ENCODE peak calls at places on chromosome 16, in six cellular contexts. One of them, this sample, is unnamed.
A peak's percentile ranks its signal among the peaks of the same experiment; 100 is the strongest.

GRCh38 chr16:50386139-50386538 is 17.4 kb upstream of the BRD7 start:
- DNase-seq in CD8-positive, alpha-beta T cell: no peak
- DNase-seq in AG04450: no peak
- DNase-seq in endodermal cell: no peak
- DNase-seq in fibroblast of pulmonary artery: no peak
- DNase-seq in GM06990: no peak
- DNase-seq in this sample: no peak

GRCh38 chr16:81723098-81723723 is 55.9 kb upstream of the PLCG2 start:
- DNase-seq in fibroblast of pulmonary artery: peak; percentile 90
- DNase-seq in CD8-positive, alpha-beta T cell: no peak
- DNase-seq in endodermal cell: no peak
- DNase-seq in GM06990: peak; percentile 58
- DNase-seq in AG04450: no peak
- DNase-seq in this sample: peak; percentile 67

GRCh38 chr16:80298676-80299075 is 242.1 kb upstream of the DYNLRB2 start:
- DNase-seq in GM06990: no peak
- DNase-seq in AG04450: no peak
- DNase-seq in endodermal cell: no peak
- DNase-seq in CD8-positive, alpha-beta T cell: no peak
- DNase-seq in fibroblast of pulmonary artery: no peak
- DNase-seq in this sample: no peak

GRCh38 chr16:17970816-17971291 is 365.7 kb downstream of the NPIPA8 start:
- DNase-seq in CD8-positive, alpha-beta T cell: no peak
- DNase-seq in AG04450: no peak
- DNase-seq in fibroblast of pulmonary artery: no peak
- DNase-seq in endodermal cell: no peak
- DNase-seq in GM06990: no peak
- DNase-seq in this sample: no peak

GRCh38 chr16:77133706-77134105 is 57.3 kb upstream of the MON1B start:
- DNase-seq in fibroblast of pulmonary artery: no peak
- DNase-seq in AG04450: no peak
- DNase-seq in CD8-positive, alpha-beta T cell: no peak
- DNase-seq in GM06990: no peak
- DNase-seq in endodermal cell: peak; percentile 74
- DNase-seq in this sample: no peak

GRCh38 chr16:65534121-65534528 is 412.3 kb upstream of the CDH11 start:
- DNase-seq in fibroblast of pulmonary artery: peak; percentile 22
- DNase-seq in GM06990: no peak
- DNase-seq in endodermal cell: no peak
- DNase-seq in AG04450: no peak
- DNase-seq in CD8-positive, alpha-beta T cell: no peak
- DNase-seq in this sample: no peak

GRCh38 chr16:64051826-64052225 is 1070.0 kb downstream of the CDH11 start:
- DNase-seq in AG04450: no peak
- DNase-seq in endodermal cell: peak; percentile 43
- DNase-seq in GM06990: no peak
- DNase-seq in CD8-positive, alpha-beta T cell: no peak
- DNase-seq in fibroblast of pulmonary artery: peak; percentile 55
- DNase-seq in this sample: no peak

GRCh38 chr16:58345574-58346354 is 46.5 kb upstream of the GINS3 start:
- DNase-seq in GM06990: no peak
- DNase-seq in CD8-positive, alpha-beta T cell: no peak
- DNase-seq in endodermal cell: no peak
- DNase-seq in AG04450: no peak
- DNase-seq in fibroblast of pulmonary artery: peak; percentile 7
- DNase-seq in this sample: no peak

GRCh38 chr16:35196313-35196712 is 1736.9 kb downstream of the TP53TG3F start:
- DNase-seq in AG04450: no peak
- DNase-seq in GM06990: no peak
- DNase-seq in fibroblast of pulmonary artery: no peak
- DNase-seq in endodermal cell: no peak
- DNase-seq in CD8-positive, alpha-beta T cell: no peak
- DNase-seq in this sample: no peak

GRCh38 chr16:80899804-80900592 is 95.6 kb upstream of the CDYL2 start:
- DNase-seq in endodermal cell: peak; percentile 20
- DNase-seq in GM06990: no peak
- DNase-seq in CD8-positive, alpha-beta T cell: no peak
- DNase-seq in AG04450: peak; percentile 71
- DNase-seq in fibroblast of pulmonary artery: peak; percentile 97
- DNase-seq in this sample: no peak

GRCh38 chr16:85568519-85568918 is 44.6 kb upstream of the GSE1 start:
- DNase-seq in CD8-positive, alpha-beta T cell: no peak
- DNase-seq in fibroblast of pulmonary artery: no peak
- DNase-seq in AG04450: no peak
- DNase-seq in endodermal cell: no peak
- DNase-seq in GM06990: no peak
- DNase-seq in this sample: no peak

GRCh38 chr16:85995591-85996461 is 96.9 kb downstream of the IRF8 start:
- DNase-seq in fibroblast of pulmonary artery: no peak
- DNase-seq in endodermal cell: peak; percentile 30
- DNase-seq in AG04450: no peak
- DNase-seq in GM06990: peak; percentile 69
- DNase-seq in CD8-positive, alpha-beta T cell: no peak
- DNase-seq in this sample: no peak

GRCh38 chr16:68927016-68927415 is 83.7 kb downstream of the TANGO6 start:
- DNase-seq in GM06990: no peak
- DNase-seq in CD8-positive, alpha-beta T cell: no peak
- DNase-seq in fibroblast of pulmonary artery: no peak
- DNase-seq in AG04450: no peak
- DNase-seq in endodermal cell: no peak
- DNase-seq in this sample: no peak

GRCh38 chr16:89934611-89935553 is 11.7 kb downstream of the TUBB3 start:
- DNase-seq in CD8-positive, alpha-beta T cell: no peak
- DNase-seq in GM06990: no peak
- DNase-seq in fibroblast of pulmonary artery: no peak
- DNase-seq in AG04450: no peak
- DNase-seq in endodermal cell: peak; percentile 34
- DNase-seq in this sample: no peak

GRCh38 chr16:4477966-4478365 is 1.8 kb downstream of the HMOX2 start:
- DNase-seq in fibroblast of pulmonary artery: peak; percentile 66
- DNase-seq in endodermal cell: peak; percentile 66
- DNase-seq in GM06990: no peak
- DNase-seq in AG04450: no peak
- DNase-seq in CD8-positive, alpha-beta T cell: no peak
- DNase-seq in this sample: peak; percentile 33

GRCh38 chr16:72025404-72026114 is 17.0 kb downstream of the DHODH start:
- DNase-seq in GM06990: no peak
- DNase-seq in fibroblast of pulmonary artery: no peak
- DNase-seq in AG04450: no peak
- DNase-seq in CD8-positive, alpha-beta T cell: no peak
- DNase-seq in endodermal cell: no peak
- DNase-seq in this sample: no peak

GRCh38 chr16:89322381-89323119 is 105.0 kb downstream of the ZNF778 start:
- DNase-seq in GM06990: no peak
- DNase-seq in fibroblast of pulmonary artery: peak; percentile 80
- DNase-seq in CD8-positive, alpha-beta T cell: no peak
- DNase-seq in AG04450: peak; percentile 65
- DNase-seq in endodermal cell: peak; percentile 88
- DNase-seq in this sample: no peak

GRCh38 chr16:82580293-82580900 is 46.4 kb upstream of the CDH13 start:
- DNase-seq in fibroblast of pulmonary artery: peak; percentile 4
- DNase-seq in endodermal cell: peak; percentile 72
- DNase-seq in GM06990: no peak
- DNase-seq in CD8-positive, alpha-beta T cell: no peak
- DNase-seq in AG04450: no peak
- DNase-seq in this sample: no peak

GRCh38 chr16:82761236-82761635 is 134.5 kb downstream of the CDH13 start:
- DNase-seq in AG04450: peak; percentile 16
- DNase-seq in fibroblast of pulmonary artery: peak; percentile 73
- DNase-seq in endodermal cell: no peak
- DNase-seq in GM06990: no peak
- DNase-seq in CD8-positive, alpha-beta T cell: no peak
- DNase-seq in this sample: no peak

GRCh38 chr16:85465328-85466307 is 147.5 kb upstream of the GSE1 start:
- DNase-seq in GM06990: no peak
- DNase-seq in endodermal cell: no peak
- DNase-seq in AG04450: peak; percentile 13
- DNase-seq in fibroblast of pulmonary artery: peak; percentile 36
- DNase-seq in CD8-positive, alpha-beta T cell: no peak
- DNase-seq in this sample: no peak

GRCh38 chr16:83113317-83113716 is 486.5 kb downstream of the CDH13 start:
- DNase-seq in endodermal cell: peak; percentile 79
- DNase-seq in CD8-positive, alpha-beta T cell: no peak
- DNase-seq in fibroblast of pulmonary artery: peak; percentile 45
- DNase-seq in GM06990: no peak
- DNase-seq in AG04450: no peak
- DNase-seq in this sample: no peak

GRCh38 chr16:73739049-73739769 is 557.4 kb upstream of the PSMD7 start:
- DNase-seq in fibroblast of pulmonary artery: no peak
- DNase-seq in CD8-positive, alpha-beta T cell: no peak
- DNase-seq in endodermal cell: no peak
- DNase-seq in AG04450: no peak
- DNase-seq in GM06990: no peak
- DNase-seq in this sample: no peak

GRCh38 chr16:4052801-4053662 is 63.2 kb downstream of the ADCY9 start:
- DNase-seq in CD8-positive, alpha-beta T cell: no peak
- DNase-seq in AG04450: no peak
- DNase-seq in endodermal cell: peak; percentile 30
- DNase-seq in fibroblast of pulmonary artery: no peak
- DNase-seq in GM06990: no peak
- DNase-seq in this sample: no peak

GRCh38 chr16:83887088-83887487 is 11.8 kb upstream of the MLYCD start:
- DNase-seq in CD8-positive, alpha-beta T cell: no peak
- DNase-seq in endodermal cell: no peak
- DNase-seq in GM06990: no peak
- DNase-seq in fibroblast of pulmonary artery: peak; percentile 17
- DNase-seq in AG04450: no peak
- DNase-seq in this sample: no peak

GRCh38 chr16:68083239-68083781 is 1.9 kb upstream of the NFATC3 start:
- DNase-seq in endodermal cell: no peak
- DNase-seq in GM06990: no peak
- DNase-seq in fibroblast of pulmonary artery: no peak
- DNase-seq in AG04450: no peak
- DNase-seq in CD8-positive, alpha-beta T cell: no peak
- DNase-seq in this sample: no peak

DNA sequence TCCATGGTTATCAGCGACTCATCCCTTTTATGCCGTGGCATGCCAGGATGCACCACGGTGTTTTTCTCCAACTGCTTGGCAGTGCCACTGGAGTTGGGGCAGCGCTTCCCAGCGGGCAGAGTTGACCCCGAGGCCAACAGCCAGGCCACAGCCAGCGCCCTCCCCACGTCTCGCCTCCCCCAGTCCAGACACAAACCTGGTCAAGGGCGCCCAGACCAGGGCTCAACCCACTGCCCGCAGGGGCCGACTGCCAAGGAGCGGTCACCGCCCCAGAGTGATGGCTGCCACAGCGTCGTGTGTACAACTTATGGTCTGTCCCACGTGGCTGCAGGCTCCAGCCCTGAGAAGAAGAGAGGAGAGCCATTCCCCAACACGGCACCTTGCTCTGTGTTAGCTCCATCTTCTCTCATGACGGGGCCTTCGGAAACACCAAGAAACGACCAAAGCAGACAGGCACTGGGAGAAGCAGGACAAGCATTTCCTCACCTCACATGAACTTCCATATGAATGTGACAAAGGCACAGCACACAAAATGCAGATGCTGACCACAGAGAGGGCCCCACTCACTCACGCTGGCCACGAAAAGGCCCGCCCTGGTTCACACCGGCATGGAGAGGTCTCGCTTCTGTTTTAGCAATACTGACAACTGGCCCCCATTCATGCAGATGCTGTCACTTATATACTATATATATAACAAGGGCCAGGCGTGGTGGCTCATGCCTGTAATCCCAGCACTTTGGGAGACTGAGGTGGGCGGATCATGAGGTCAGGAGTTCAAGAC is 27.0 kb downstream of the AXIN1 start:
- DNase-seq in GM06990: no peak
- DNase-seq in CD8-positive, alpha-beta T cell: no peak
- DNase-seq in fibroblast of pulmonary artery: no peak
- DNase-seq in endodermal cell: no peak
- DNase-seq in AG04450: no peak
- DNase-seq in this sample: no peak
- H3K4me3 ChIP-seq in GM06990: peak overlapping the region; percentile 45
- H3K4me3 ChIP-seq in CD8-positive, alpha-beta T cell: peak overlapping the region; percentile 41
- H3K4me3 ChIP-seq in fibroblast of pulmonary artery: no peak overlapping the region
- H3K4me3 ChIP-seq in endodermal cell: no peak overlapping the region
- H3K4me3 ChIP-seq in AG04450: no peak overlapping the region
- H3K4me3 ChIP-seq in this sample: peak overlapping the region; percentile 40

GRCh38 chr16:56987692-56988091 is 1.7 kb upstream of the NLRC5 start:
- DNase-seq in AG04450: no peak
- DNase-seq in CD8-positive, alpha-beta T cell: no peak
- DNase-seq in GM06990: no peak
- DNase-seq in fibroblast of pulmonary artery: no peak
- DNase-seq in endodermal cell: no peak
- DNase-seq in this sample: no peak
- H3K4me3 ChIP-seq in AG04450: no peak overlapping the region
- H3K4me3 ChIP-seq in CD8-positive, alpha-beta T cell: peak overlapping the region; percentile 98
- H3K4me3 ChIP-seq in GM06990: no peak overlapping the region
- H3K4me3 ChIP-seq in fibroblast of pulmonary artery: no peak overlapping the region
- H3K4me3 ChIP-seq in endodermal cell: no peak overlapping the region
- H3K4me3 ChIP-seq in this sample: peak overlapping the region; percentile 88

GRCh38 chr16:12902511-12903324 is 1.3 kb downstream of the SHISA9 start:
- DNase-seq in endodermal cell: peak; percentile 83
- DNase-seq in GM06990: no peak
- DNase-seq in CD8-positive, alpha-beta T cell: no peak
- DNase-seq in fibroblast of pulmonary artery: no peak
- DNase-seq in AG04450: no peak
- DNase-seq in this sample: no peak

GRCh38 chr16:12899529-12900168 is 1.7 kb upstream of the SHISA9 start:
- DNase-seq in GM06990: no peak
- DNase-seq in fibroblast of pulmonary artery: no peak
- DNase-seq in CD8-positive, alpha-beta T cell: no peak
- DNase-seq in AG04450: no peak
- DNase-seq in endodermal cell: peak; percentile 48
- DNase-seq in this sample: no peak

GRCh38 chr16:12901597-12902436 is at the start of gene SHISA9:
- DNase-seq in GM06990: no peak
- DNase-seq in AG04450: no peak
- DNase-seq in endodermal cell: peak; percentile 74
- DNase-seq in CD8-positive, alpha-beta T cell: no peak
- DNase-seq in fibroblast of pulmonary artery: no peak
- DNase-seq in this sample: no peak

GRCh38 chr16:12901204-12901596 is 198 bp upstream of the SHISA9 start:
- DNase-seq in endodermal cell: peak; percentile 93
- DNase-seq in CD8-positive, alpha-beta T cell: no peak
- DNase-seq in AG04450: no peak
- DNase-seq in GM06990: no peak
- DNase-seq in fibroblast of pulmonary artery: no peak
- DNase-seq in this sample: no peak

GRCh38 chr16:12900599-12901203 is 697 bp upstream of the SHISA9 start:
- DNase-seq in GM06990: no peak
- DNase-seq in fibroblast of pulmonary artery: no peak
- DNase-seq in AG04450: no peak
- DNase-seq in CD8-positive, alpha-beta T cell: no peak
- DNase-seq in endodermal cell: peak; percentile 77
- DNase-seq in this sample: no peak
- H3K4me3 ChIP-seq in GM06990: no peak overlapping the region
- H3K4me3 ChIP-seq in fibroblast of pulmonary artery: no peak overlapping the region
- H3K4me3 ChIP-seq in AG04450: no peak overlapping the region
- H3K4me3 ChIP-seq in CD8-positive, alpha-beta T cell: no peak overlapping the region
- H3K4me3 ChIP-seq in endodermal cell: peak overlapping the region; percentile 92
- H3K4me3 ChIP-seq in this sample: no peak overlapping the region

DNA sequence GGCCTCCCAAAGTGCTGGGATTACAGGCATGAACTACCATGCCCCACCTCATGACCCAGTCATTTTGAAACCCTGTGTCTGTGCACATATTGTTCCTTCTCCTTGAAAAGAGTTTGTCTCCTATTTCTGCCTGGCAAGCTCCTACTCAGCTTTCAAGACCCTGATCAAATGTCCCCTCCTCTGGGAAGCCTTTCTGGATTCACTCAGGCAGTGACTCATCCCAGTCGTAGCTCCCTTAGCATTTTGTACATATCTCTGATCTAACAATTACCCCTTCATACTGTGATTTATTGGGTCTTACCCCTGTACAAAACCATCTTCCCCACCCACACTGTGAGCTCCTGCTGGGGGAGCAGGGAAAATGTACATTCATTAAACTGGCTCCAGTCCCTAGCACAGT is 18.1 kb upstream of the ABCC12 start:
- DNase-seq in CD8-positive, alpha-beta T cell: no peak
- DNase-seq in GM06990: no peak
- DNase-seq in endodermal cell: no peak
- DNase-seq in fibroblast of pulmonary artery: no peak
- DNase-seq in AG04450: no peak
- DNase-seq in this sample: no peak
- H3K4me3 ChIP-seq in CD8-positive, alpha-beta T cell: no peak overlapping the region
- H3K4me3 ChIP-seq in GM06990: no peak overlapping the region
- H3K4me3 ChIP-seq in endodermal cell: no peak overlapping the region
- H3K4me3 ChIP-seq in fibroblast of pulmonary artery: no peak overlapping the region
- H3K4me3 ChIP-seq in AG04450: no peak overlapping the region
- H3K4me3 ChIP-seq in this sample: no peak overlapping the region